ENCODE peak calls at places on chromosome 18, in four cellular contexts. One of them, this sample, is unnamed.

GRCh38 chr18:49020621-49021021 is 69.9 kb upstream of the SMAD7 start:
- DNase-seq in COR-L47: no peak
- DNase-seq in dorsolateral prefrontal cortex: peak; percentile 23
- DNase-seq in stimulated activated CD8-positive, alpha-beta memory T cell treated with anti-CD3 and anti-CD28 coated beads, Interleukin-2, amount 100 ng/mL, for 48 hours: no peak
- DNase-seq in this sample: no peak

GRCh38 chr18:23998811-23999210 is 15.7 kb upstream of the TTC39C start:
- DNase-seq in stimulated activated CD8-positive, alpha-beta memory T cell treated with anti-CD3 and anti-CD28 coated beads, Interleukin-2, amount 100 ng/mL, for 48 hours: no peak
- DNase-seq in COR-L47: peak; percentile 99
- DNase-seq in dorsolateral prefrontal cortex: no peak
- DNase-seq in this sample: no peak

GRCh38 chr18:8948471-8949149 is 153.9 kb upstream of the NDUFV2 start:
- DNase-seq in stimulated activated CD8-positive, alpha-beta memory T cell treated with anti-CD3 and anti-CD28 coated beads, Interleukin-2, amount 100 ng/mL, for 48 hours: no peak
- DNase-seq in COR-L47: no peak
- DNase-seq in dorsolateral prefrontal cortex: no peak
- DNase-seq in this sample: no peak

GRCh38 chr18:22606563-22607283 is 189.0 kb upstream of the CTAGE1 start:
- DNase-seq in stimulated activated CD8-positive, alpha-beta memory T cell treated with anti-CD3 and anti-CD28 coated beads, Interleukin-2, amount 100 ng/mL, for 48 hours: no peak
- DNase-seq in dorsolateral prefrontal cortex: no peak
- DNase-seq in COR-L47: no peak
- DNase-seq in this sample: no peak

GRCh38 chr18:26545335-26545734 is 3.0 kb downstream of the KCTD1 start:
- DNase-seq in dorsolateral prefrontal cortex: no peak
- DNase-seq in stimulated activated CD8-positive, alpha-beta memory T cell treated with anti-CD3 and anti-CD28 coated beads, Interleukin-2, amount 100 ng/mL, for 48 hours: no peak
- DNase-seq in COR-L47: no peak
- DNase-seq in this sample: no peak

GRCh38 chr18:53380063-53380639 is 844.3 kb downstream of the MBD2 start:
- DNase-seq in dorsolateral prefrontal cortex: no peak
- DNase-seq in COR-L47: peak; percentile 76
- DNase-seq in stimulated activated CD8-positive, alpha-beta memory T cell treated with anti-CD3 and anti-CD28 coated beads, Interleukin-2, amount 100 ng/mL, for 48 hours: no peak
- DNase-seq in this sample: peak; percentile 29

GRCh38 chr18:63476666-63477065 is at the start of gene SERPINB5:
- DNase-seq in dorsolateral prefrontal cortex: no peak
- DNase-seq in stimulated activated CD8-positive, alpha-beta memory T cell treated with anti-CD3 and anti-CD28 coated beads, Interleukin-2, amount 100 ng/mL, for 48 hours: no peak
- DNase-seq in COR-L47: peak; percentile 85
- DNase-seq in this sample: peak; percentile 16

GRCh38 chr18:13266208-13267100 is 47.9 kb downstream of the LDLRAD4 start:
- DNase-seq in dorsolateral prefrontal cortex: no peak
- DNase-seq in stimulated activated CD8-positive, alpha-beta memory T cell treated with anti-CD3 and anti-CD28 coated beads, Interleukin-2, amount 100 ng/mL, for 48 hours: no peak
- DNase-seq in COR-L47: no peak
- DNase-seq in this sample: no peak

GRCh38 chr18:31819106-31819924 is 58.6 kb upstream of the SLC25A52 start:
- DNase-seq in dorsolateral prefrontal cortex: no peak
- DNase-seq in stimulated activated CD8-positive, alpha-beta memory T cell treated with anti-CD3 and anti-CD28 coated beads, Interleukin-2, amount 100 ng/mL, for 48 hours: no peak
- DNase-seq in COR-L47: peak; percentile 61
- DNase-seq in this sample: peak; percentile 68